ENCODE peak calls at places on chromosomes 11 and 22, in eight cellular contexts. One of them, this sample, is unnamed.

GRCh38 chr11:61985863-61986262 is 18.4 kb upstream of the FTH1 start:
- DNase-seq in breast epithelium: no peak
- DNase-seq in NB4: no peak
- DNase-seq in heart left ventricle: no peak
- DNase-seq in thyroid gland: peak; percentile 77
- DNase-seq in left ventricle myocardium inferior: no peak
- DNase-seq in right lobe of liver: no peak
- DNase-seq in retinal pigment epithelial cell: no peak
- DNase-seq in this sample: no peak

GRCh38 chr22:40534379-40535188 is 101.9 kb downstream of the MRTFA start:
- DNase-seq in breast epithelium: no peak
- DNase-seq in NB4: peak; percentile 71
- DNase-seq in heart left ventricle: no peak
- DNase-seq in thyroid gland: no peak
- DNase-seq in left ventricle myocardium inferior: no peak
- DNase-seq in right lobe of liver: no peak
- DNase-seq in retinal pigment epithelial cell: no peak
- DNase-seq in this sample: no peak

GRCh38 chr11:113778111-113778910 is 1.3 kb upstream of the CLDN25 start:
- DNase-seq in breast epithelium: peak; percentile 83
- DNase-seq in NB4: peak; percentile 7
- DNase-seq in heart left ventricle: no peak
- DNase-seq in thyroid gland: no peak
- DNase-seq in left ventricle myocardium inferior: no peak
- DNase-seq in right lobe of liver: peak; percentile 63
- DNase-seq in retinal pigment epithelial cell: peak; percentile 67
- DNase-seq in this sample: no peak

GRCh38 chr11:12214751-12215150 is 104.4 kb downstream of the MICAL2 start:
- DNase-seq in breast epithelium: no peak
- DNase-seq in NB4: no peak
- DNase-seq in heart left ventricle: no peak
- DNase-seq in thyroid gland: no peak
- DNase-seq in left ventricle myocardium inferior: no peak
- DNase-seq in right lobe of liver: no peak
- DNase-seq in retinal pigment epithelial cell: no peak
- DNase-seq in this sample: no peak

GRCh38 chr11:74449369-74449931 is 17.9 kb downstream of the KCNE3 start:
- DNase-seq in breast epithelium: no peak
- DNase-seq in NB4: peak; percentile 85
- DNase-seq in heart left ventricle: no peak
- DNase-seq in thyroid gland: peak; percentile 55
- DNase-seq in left ventricle myocardium inferior: no peak
- DNase-seq in right lobe of liver: peak; percentile 63
- DNase-seq in retinal pigment epithelial cell: peak; percentile 28
- DNase-seq in this sample: no peak

GRCh38 chr11:64744544-64745218 is 739 bp upstream of the RASGRP2 start:
- DNase-seq in breast epithelium: no peak
- DNase-seq in NB4: peak; percentile 73
- DNase-seq in heart left ventricle: no peak
- DNase-seq in thyroid gland: no peak
- DNase-seq in left ventricle myocardium inferior: no peak
- DNase-seq in right lobe of liver: no peak
- DNase-seq in retinal pigment epithelial cell: no peak
- DNase-seq in this sample: no peak

GRCh38 chr11:3057069-3057963 is at the start of gene CARS1:
- DNase-seq in breast epithelium: peak; percentile 94
- DNase-seq in NB4: peak; percentile 96
- DNase-seq in heart left ventricle: peak; percentile 98
- DNase-seq in thyroid gland: peak; percentile 96
- DNase-seq in left ventricle myocardium inferior: peak; percentile 97
- DNase-seq in right lobe of liver: peak; percentile 97
- DNase-seq in retinal pigment epithelial cell: peak; percentile 74
- DNase-seq in this sample: peak; percentile 97

GRCh38 chr11:123475478-123475877 is 45.4 kb downstream of the GRAMD1B start:
- DNase-seq in breast epithelium: no peak
- DNase-seq in NB4: peak; percentile 43
- DNase-seq in heart left ventricle: no peak
- DNase-seq in thyroid gland: no peak
- DNase-seq in left ventricle myocardium inferior: no peak
- DNase-seq in right lobe of liver: no peak
- DNase-seq in retinal pigment epithelial cell: peak; percentile 43
- DNase-seq in this sample: no peak

GRCh38 chr11:7638710-7639642 is 34.3 kb downstream of the CYB5R2 start:
- DNase-seq in breast epithelium: no peak
- DNase-seq in NB4: no peak
- DNase-seq in heart left ventricle: no peak
- DNase-seq in thyroid gland: no peak
- DNase-seq in left ventricle myocardium inferior: peak; percentile 48
- DNase-seq in right lobe of liver: no peak
- DNase-seq in retinal pigment epithelial cell: no peak
- DNase-seq in this sample: no peak

GRCh38 chr22:24090581-24090980 is 79.5 kb downstream of the CABIN1 start:
- DNase-seq in breast epithelium: no peak
- DNase-seq in NB4: no peak
- DNase-seq in heart left ventricle: no peak
- DNase-seq in thyroid gland: no peak
- DNase-seq in left ventricle myocardium inferior: no peak
- DNase-seq in right lobe of liver: peak; percentile 28
- DNase-seq in retinal pigment epithelial cell: no peak
- DNase-seq in this sample: no peak

GRCh38 chr11:57322881-57323467 is 1.8 kb downstream of the TNKS1BP1 start:
- DNase-seq in breast epithelium: no peak
- DNase-seq in NB4: no peak
- DNase-seq in heart left ventricle: no peak
- DNase-seq in thyroid gland: no peak
- DNase-seq in left ventricle myocardium inferior: no peak
- DNase-seq in right lobe of liver: no peak
- DNase-seq in retinal pigment epithelial cell: no peak
- DNase-seq in this sample: no peak

GRCh38 chr11:57324154-57324885 is 432 bp downstream of the TNKS1BP1 start:
- DNase-seq in breast epithelium: no peak
- DNase-seq in NB4: peak; percentile 61
- DNase-seq in heart left ventricle: no peak
- DNase-seq in thyroid gland: peak; percentile 60
- DNase-seq in left ventricle myocardium inferior: peak; percentile 53
- DNase-seq in right lobe of liver: no peak
- DNase-seq in retinal pigment epithelial cell: no peak
- DNase-seq in this sample: peak; percentile 94

GRCh38 chr11:57323503-57324153 is 1.1 kb downstream of the TNKS1BP1 start:
- DNase-seq in breast epithelium: no peak
- DNase-seq in NB4: no peak
- DNase-seq in heart left ventricle: no peak
- DNase-seq in thyroid gland: no peak
- DNase-seq in left ventricle myocardium inferior: no peak
- DNase-seq in right lobe of liver: no peak
- DNase-seq in retinal pigment epithelial cell: no peak
- DNase-seq in this sample: no peak

GRCh38 chr11:57325735-57326048 is 940 bp upstream of the TNKS1BP1 start:
- DNase-seq in breast epithelium: peak; percentile 63
- DNase-seq in NB4: no peak
- DNase-seq in heart left ventricle: no peak
- DNase-seq in thyroid gland: peak; percentile 87
- DNase-seq in left ventricle myocardium inferior: peak; percentile 57
- DNase-seq in right lobe of liver: no peak
- DNase-seq in retinal pigment epithelial cell: no peak
- DNase-seq in this sample: no peak

GRCh38 chr11:57324886-57325734 is at the start of gene TNKS1BP1:
- DNase-seq in breast epithelium: peak; percentile 98
- DNase-seq in NB4: peak; percentile 98
- DNase-seq in heart left ventricle: peak; percentile 98
- DNase-seq in thyroid gland: peak; percentile 99
- DNase-seq in left ventricle myocardium inferior: peak; percentile 97
- DNase-seq in right lobe of liver: peak; percentile 99
- DNase-seq in retinal pigment epithelial cell: peak; percentile 86
- DNase-seq in this sample: peak; percentile 96
- TF ChIP-seq CTCF in breast epithelium: no peak
- TF ChIP-seq CTCF in NB4: no peak
- TF ChIP-seq CTCF in heart left ventricle: no peak
- TF ChIP-seq CTCF in thyroid gland: no peak
- TF ChIP-seq CTCF in left ventricle myocardium inferior: no peak
- TF ChIP-seq CTCF in right lobe of liver: no peak
- TF ChIP-seq CTCF in retinal pigment epithelial cell: no peak
- TF ChIP-seq CTCF in this sample: no peak

DNA sequence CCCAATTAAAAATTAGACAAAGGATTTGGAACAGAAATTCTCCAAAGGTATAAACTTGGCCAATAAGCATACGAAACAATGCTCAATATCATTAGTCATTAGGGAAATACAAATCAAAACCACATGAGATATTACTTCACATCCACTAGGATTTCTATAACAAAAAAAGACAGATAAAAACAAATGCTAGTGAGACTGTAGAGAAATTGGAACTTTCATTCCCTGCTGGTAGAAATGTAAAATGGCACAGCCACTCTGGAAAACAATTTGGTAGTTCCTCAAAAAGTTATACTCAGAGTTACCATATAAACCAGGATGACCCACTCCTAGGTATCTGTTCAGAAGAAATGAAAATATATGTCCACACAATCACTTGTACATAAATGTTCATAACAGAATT is 71.6 kb downstream of the RPL27A start:
- DNase-seq in breast epithelium: no peak
- DNase-seq in NB4: no peak
- DNase-seq in heart left ventricle: no peak
- DNase-seq in thyroid gland: no peak
- DNase-seq in left ventricle myocardium inferior: no peak
- DNase-seq in right lobe of liver: no peak
- DNase-seq in retinal pigment epithelial cell: no peak
- DNase-seq in this sample: no peak
- TF ChIP-seq CTCF in breast epithelium: no peak
- TF ChIP-seq CTCF in NB4: no peak
- TF ChIP-seq CTCF in heart left ventricle: no peak
- TF ChIP-seq CTCF in thyroid gland: no peak
- TF ChIP-seq CTCF in left ventricle myocardium inferior: peak; percentile 16
- TF ChIP-seq CTCF in right lobe of liver: no peak
- TF ChIP-seq CTCF in retinal pigment epithelial cell: no peak
- TF ChIP-seq CTCF in this sample: peak; percentile 22

GRCh38 chr11:111439905-111440304 is 60.8 kb upstream of the POU2AF1 start:
- DNase-seq in breast epithelium: no peak
- DNase-seq in NB4: no peak
- DNase-seq in heart left ventricle: no peak
- DNase-seq in thyroid gland: no peak
- DNase-seq in left ventricle myocardium inferior: no peak
- DNase-seq in right lobe of liver: no peak
- DNase-seq in retinal pigment epithelial cell: no peak
- DNase-seq in this sample: no peak
- TF ChIP-seq CTCF in breast epithelium: no peak
- TF ChIP-seq CTCF in NB4: no peak
- TF ChIP-seq CTCF in heart left ventricle: no peak
- TF ChIP-seq CTCF in thyroid gland: no peak
- TF ChIP-seq CTCF in left ventricle myocardium inferior: no peak
- TF ChIP-seq CTCF in right lobe of liver: no peak
- TF ChIP-seq CTCF in retinal pigment epithelial cell: no peak
- TF ChIP-seq CTCF in this sample: no peak

GRCh38 chr11:11157201-11157600 is 195.8 kb downstream of the CSNK2A3 start:
- DNase-seq in breast epithelium: no peak
- DNase-seq in NB4: peak; percentile 49
- DNase-seq in heart left ventricle: no peak
- DNase-seq in thyroid gland: peak; percentile 66
- DNase-seq in left ventricle myocardium inferior: no peak
- DNase-seq in right lobe of liver: peak; percentile 60
- DNase-seq in retinal pigment epithelial cell: no peak
- DNase-seq in this sample: peak; percentile 60

GRCh38 chr11:11152877-11153276 is 200.2 kb downstream of the CSNK2A3 start:
- DNase-seq in breast epithelium: no peak
- DNase-seq in NB4: no peak
- DNase-seq in heart left ventricle: no peak
- DNase-seq in thyroid gland: no peak
- DNase-seq in left ventricle myocardium inferior: no peak
- DNase-seq in right lobe of liver: no peak
- DNase-seq in retinal pigment epithelial cell: no peak
- DNase-seq in this sample: no peak

GRCh38 chr11:11155962-11156815 is 196.9 kb downstream of the CSNK2A3 start:
- DNase-seq in breast epithelium: no peak
- DNase-seq in NB4: peak; percentile 43
- DNase-seq in heart left ventricle: no peak
- DNase-seq in thyroid gland: no peak
- DNase-seq in left ventricle myocardium inferior: no peak
- DNase-seq in right lobe of liver: no peak
- DNase-seq in retinal pigment epithelial cell: no peak
- DNase-seq in this sample: peak; percentile 45
- TF ChIP-seq CTCF in breast epithelium: no peak
- TF ChIP-seq CTCF in NB4: peak; percentile 71
- TF ChIP-seq CTCF in heart left ventricle: peak; percentile 40
- TF ChIP-seq CTCF in thyroid gland: peak; percentile 26
- TF ChIP-seq CTCF in left ventricle myocardium inferior: peak; percentile 61
- TF ChIP-seq CTCF in right lobe of liver: peak; percentile 31
- TF ChIP-seq CTCF in retinal pigment epithelial cell: peak; percentile 77
- TF ChIP-seq CTCF in this sample: peak; percentile 81

GRCh38 chr11:84775503-84775902 is 851.6 kb downstream of the DLG2 start:
- DNase-seq in breast epithelium: no peak
- DNase-seq in NB4: no peak
- DNase-seq in heart left ventricle: no peak
- DNase-seq in thyroid gland: no peak
- DNase-seq in left ventricle myocardium inferior: no peak
- DNase-seq in right lobe of liver: no peak
- DNase-seq in retinal pigment epithelial cell: no peak
- DNase-seq in this sample: no peak
- TF ChIP-seq CTCF in breast epithelium: no peak
- TF ChIP-seq CTCF in NB4: no peak
- TF ChIP-seq CTCF in heart left ventricle: no peak
- TF ChIP-seq CTCF in thyroid gland: no peak
- TF ChIP-seq CTCF in left ventricle myocardium inferior: no peak
- TF ChIP-seq CTCF in right lobe of liver: no peak
- TF ChIP-seq CTCF in retinal pigment epithelial cell: no peak
- TF ChIP-seq CTCF in this sample: no peak

DNA sequence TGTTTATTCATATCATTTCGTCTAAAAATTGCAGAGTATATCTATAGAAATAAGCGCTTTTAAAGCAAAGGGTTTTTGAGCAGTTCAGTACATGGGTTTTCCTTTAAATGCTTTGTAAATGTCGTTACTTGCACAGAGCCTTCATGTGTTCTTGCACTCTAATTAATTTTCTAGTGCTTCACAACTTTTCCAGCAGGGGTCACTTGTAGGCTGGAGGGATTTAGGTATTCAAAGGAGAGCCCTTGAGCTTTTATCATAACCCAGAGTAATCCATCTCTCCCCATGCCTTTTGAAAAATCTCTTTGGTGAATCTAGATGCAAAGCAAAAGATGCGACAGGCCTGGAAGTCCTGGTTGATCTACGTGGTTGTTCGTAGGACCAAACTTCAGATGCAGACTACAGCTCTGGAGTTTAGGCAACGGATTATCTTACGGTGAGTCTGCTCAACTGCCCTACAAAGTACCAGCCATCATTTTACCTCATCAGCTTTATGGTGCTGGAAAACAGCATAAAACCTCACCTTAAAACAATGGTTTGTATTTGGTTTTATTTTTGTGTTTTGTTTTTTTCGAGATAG is 60.4 kb downstream of the SFI1 start:
- DNase-seq in breast epithelium: no peak
- DNase-seq in NB4: peak; percentile 48
- DNase-seq in heart left ventricle: no peak
- DNase-seq in thyroid gland: no peak
- DNase-seq in left ventricle myocardium inferior: no peak
- DNase-seq in right lobe of liver: no peak
- DNase-seq in retinal pigment epithelial cell: no peak
- DNase-seq in this sample: no peak
- TF ChIP-seq CTCF in breast epithelium: peak; percentile 43
- TF ChIP-seq CTCF in NB4: peak; percentile 54
- TF ChIP-seq CTCF in heart left ventricle: peak; percentile 57
- TF ChIP-seq CTCF in thyroid gland: peak; percentile 56
- TF ChIP-seq CTCF in left ventricle myocardium inferior: peak; percentile 70
- TF ChIP-seq CTCF in right lobe of liver: peak; percentile 66
- TF ChIP-seq CTCF in retinal pigment epithelial cell: peak; percentile 54
- TF ChIP-seq CTCF in this sample: peak; percentile 69

GRCh38 chr11:118979434-118979833 is 7.9 kb downstream of the FOXR1 start:
- DNase-seq in breast epithelium: no peak
- DNase-seq in NB4: no peak
- DNase-seq in heart left ventricle: no peak
- DNase-seq in thyroid gland: peak; percentile 7
- DNase-seq in left ventricle myocardium inferior: no peak
- DNase-seq in right lobe of liver: no peak
- DNase-seq in retinal pigment epithelial cell: no peak
- DNase-seq in this sample: no peak
- TF ChIP-seq CTCF in breast epithelium: no peak
- TF ChIP-seq CTCF in NB4: no peak
- TF ChIP-seq CTCF in heart left ventricle: no peak
- TF ChIP-seq CTCF in thyroid gland: no peak
- TF ChIP-seq CTCF in left ventricle myocardium inferior: no peak
- TF ChIP-seq CTCF in right lobe of liver: no peak
- TF ChIP-seq CTCF in retinal pigment epithelial cell: peak; percentile 24
- TF ChIP-seq CTCF in this sample: no peak

This sample was measured in glutamatergic neuron.